ENCODE peak calls at places on chromosome 4, in five cellular contexts. J is NCI-H2029 treated with DMSO at 0.1 percent for 48 hours, O is EH, M is AG10803, K is germinal center. A is an unnamed sample.

GRCh38 chr4:72604324-72604723 is 35.3 kb upstream of the ADAMTS3 start:
- DNase-seq in J (no peak), O (peak), M (no peak), K (no peak), A (no peak)

GRCh38 chr4:76651616-76652015 is 216.6 kb downstream of the SHROOM3 start:
- DNase-seq in J (no peak), O (no peak), M (no peak), K (no peak), A (no peak)

GRCh38 chr4:185911556-185912064 is 99.6 kb upstream of the SORBS2 start:
- DNase-seq in J (no peak), O (peak), M (no peak), K (no peak), A (no peak)

GRCh38 chr4:82428969-82429727 is 1.1 kb downstream of the HNRNPDL start:
- DNase-seq in J (peak), O (peak), M (peak), K (peak), A (peak)

GRCh38 chr4:101356928-101357327 is 9.6 kb upstream of the PPP3CA start:
- DNase-seq in J (no peak), O (peak), M (peak), K (no peak), A (no peak)

GRCh38 chr4:7212101-7212674 is 19.9 kb downstream of the SORCS2 start:
- DNase-seq in J (no peak), O (peak), M (no peak), K (no peak), A (no peak)

GRCh38 chr4:95151255-95151654 is 393.5 kb downstream of the BMPR1B start:
- DNase-seq in J (no peak), O (no peak), M (no peak), K (no peak), A (no peak)

GRCh38 chr4:108787106-108787505 is 24.3 kb upstream of the ETNPPL start:
- DNase-seq in J (no peak), O (no peak), M (no peak), K (no peak), A (no peak)

GRCh38 chr4:123862812-123863211 is 466.2 kb downstream of the SPRY1 start:
- DNase-seq in J (no peak), O (no peak), M (no peak), K (no peak), A (no peak)

GRCh38 chr4:74543983-74544382 is 99.0 kb downstream of the AREG start:
- DNase-seq in J (no peak), O (peak), M (peak), K (no peak), A (no peak)

GRCh38 chr4:3308691-3309090 is 15.9 kb downstream of the RGS12 start:
- DNase-seq in J (peak), O (no peak), M (no peak), K (no peak), A (no peak)

GRCh38 chr4:102299708-102300107 is 45.6 kb downstream of the SLC39A8 start:
- DNase-seq in J (no peak), O (peak), M (peak), K (peak), A (no peak)

GRCh38 chr4:118981839-118982381 is 93.3 kb downstream of the SYNPO2 start:
- DNase-seq in J (peak), O (peak), M (peak), K (peak), A (peak)

GRCh38 chr4:48483006-48483776 is at the start of gene SLC10A4:
- DNase-seq in J (peak), O (no peak), M (no peak), K (peak), A (no peak)

GRCh38 chr4:8721621-8722020 is 129.1 kb downstream of the CPZ start:
- DNase-seq in J (no peak), O (no peak), M (no peak), K (no peak), A (no peak)

GRCh38 chr4:61628727-61629126 is 428.6 kb downstream of the ADGRL3 start:
- DNase-seq in J (no peak), O (no peak), M (no peak), K (no peak), A (no peak)

GRCh38 chr4:11719879-11720278 is 291.2 kb upstream of the HS3ST1 start:
- DNase-seq in J (no peak), O (no peak), M (no peak), K (no peak), A (no peak)

GRCh38 chr4:118787844-118788380 is 48.0 kb downstream of the SEC24D start:
- DNase-seq in J (no peak), O (no peak), M (no peak), K (no peak), A (no peak)

GRCh38 chr4:38013461-38014366 is 53.5 kb downstream of the PTTG2 start:
- DNase-seq in J (no peak), O (peak), M (peak), K (no peak), A (no peak)

GRCh38 chr4:60962286-60962685 is 237.8 kb upstream of the ADGRL3 start:
- DNase-seq in J (no peak), O (peak), M (no peak), K (no peak), A (no peak)

GRCh38 chr4:81135501-81135900 is 79.5 kb downstream of the PRKG2 start:
- DNase-seq in J (no peak), O (peak), M (peak), K (no peak), A (no peak)

GRCh38 chr4:156830356-156830755 is 141.2 kb downstream of the PDGFC start:
- DNase-seq in J (no peak), O (peak), M (peak), K (no peak), A (no peak)

GRCh38 chr4:65943076-65943475 is 272.8 kb upstream of the EPHA5 start:
- DNase-seq in J (peak), O (peak), M (peak), K (no peak), A (no peak)

GRCh38 chr4:109395694-109396093 is 37.9 kb upstream of the SEC24B start:
- DNase-seq in J (no peak), O (no peak), M (no peak), K (no peak), A (no peak)

GRCh38 chr4:165737309-165737972 is 135.6 kb upstream of the TLL1 start:
- DNase-seq in J (no peak), O (no peak), M (no peak), K (no peak), A (no peak)

GRCh38 chr4:74056858-74057562 is 18.5 kb upstream of the CXCL3 start:
- DNase-seq in J (no peak), O (peak), M (peak), K (no peak), A (no peak)

A was measured in stimulated activated effector memory CD8-positive, alpha-beta T cell treated with anti-CD3 and anti-CD28 coated beads, Interleukin-12 subunit alpha, Interleukin-12 subunit beta, amount 100 ng/mL, for 72 hours.